ENCODE peak calls at places on chromosomes 11 and 22, in six cellular contexts. E, Q, T, K, C and U are unnamed samples.

GRCh38 chr11:66317322-66317765 is 500 bp upstream of the CD248 start:
- DNase-seq in E (peak; percentile 78), Q (peak; percentile 61), T (no peak), K (no peak), C (no peak), U (peak; percentile 88)

GRCh38 chr22:49201046-49201970 is 626.4 kb downstream of the BRD1 start:
- DNase-seq in E (no peak), Q (no peak), T (no peak), K (peak; percentile 13), C (no peak), U (no peak)

GRCh38 chr11:117480221-117480620 is 152.6 kb downstream of the CEP164 start:
- DNase-seq in E (no peak), Q (no peak), T (no peak), K (no peak), C (no peak), U (no peak)

GRCh38 chr11:284081-285020 is 4.6 kb upstream of the PGGHG start:
- DNase-seq in E (no peak), Q (no peak), T (no peak), K (no peak), C (no peak), U (no peak)

GRCh38 chr11:27401280-27401679 is 38.3 kb upstream of the CCDC34 start:
- DNase-seq in E (no peak), Q (no peak), T (no peak), K (no peak), C (peak; percentile 29), U (no peak)

GRCh38 chr11:63944987-63945386 is 6.2 kb downstream of the NAA40 start:
- DNase-seq in E (no peak), Q (peak; percentile 43), T (no peak), K (no peak), C (no peak), U (peak; percentile 17)

GRCh38 chr11:113764522-113764921 is 9.0 kb downstream of the ZW10 start:
- DNase-seq in E (no peak), Q (no peak), T (no peak), K (no peak), C (no peak), U (no peak)

GRCh38 chr22:49026476-49027121 is 801.1 kb downstream of the BRD1 start:
- DNase-seq in E (no peak), Q (no peak), T (no peak), K (no peak), C (no peak), U (no peak)

GRCh38 chr11:14185461-14185860 is 173.5 kb downstream of the RRAS2 start:
- DNase-seq in E (no peak), Q (no peak), T (no peak), K (no peak), C (no peak), U (no peak)

GRCh38 chr22:46031066-46031465 is 54.1 kb upstream of the WNT7B start:
- DNase-seq in E (no peak), Q (no peak), T (no peak), K (no peak), C (no peak), U (no peak)
- TF ChIP-seq CTCF in E (no peak), Q (no peak), T (no peak), K (no peak), C (no peak), U (no peak)

GRCh38 chr11:126567419-126567818 is 211.9 kb downstream of the ST3GAL4 start:
- DNase-seq in E (no peak), Q (no peak), T (no peak), K (no peak), C (no peak), U (no peak)

GRCh38 chr11:126564588-126564987 is 209.1 kb downstream of the ST3GAL4 start:
- DNase-seq in E (no peak), Q (no peak), T (no peak), K (no peak), C (no peak), U (no peak)

GRCh38 chr11:126575849-126576248 is 220.4 kb downstream of the ST3GAL4 start:
- DNase-seq in E (no peak), Q (no peak), T (no peak), K (no peak), C (no peak), U (no peak)

GRCh38 chr11:126573325-126574076 is 218.0 kb downstream of the ST3GAL4 start:
- DNase-seq in E (no peak), Q (no peak), T (no peak), K (no peak), C (no peak), U (no peak)

DNA sequence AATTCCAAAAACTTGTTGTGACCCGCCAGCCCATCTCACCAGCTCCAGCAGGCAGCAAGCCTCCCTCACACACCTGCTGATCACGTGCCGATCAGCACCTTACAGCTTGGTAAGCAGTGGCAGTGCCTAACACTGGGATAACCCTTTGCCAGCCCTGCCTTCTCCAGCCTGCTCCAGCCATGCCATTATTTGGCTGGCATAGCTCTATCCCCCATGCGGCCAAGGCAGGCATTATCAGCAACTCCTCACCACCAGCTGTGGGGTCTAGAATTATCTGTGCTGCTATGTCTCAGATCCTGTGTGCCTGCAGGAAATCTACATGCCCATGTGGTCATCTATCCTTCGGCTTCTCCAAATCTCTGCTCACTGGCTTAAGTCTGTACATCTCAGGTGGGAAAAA is 215.0 kb downstream of the ST3GAL4 start:
- DNase-seq in E (no peak), Q (no peak), T (no peak), K (no peak), C (no peak), U (no peak)
- H3K4me3 ChIP-seq in E (no peak overlapping the region), Q (no peak overlapping the region), T (no peak overlapping the region), K (no peak overlapping the region), C (no peak overlapping the region), U (no peak overlapping the region)

GRCh38 chr22:50626314-50626855 is 1.6 kb downstream of the ARSA start:
- DNase-seq in E (no peak), Q (no peak), T (no peak), K (peak; percentile 24), C (no peak), U (no peak)

GRCh38 chr22:50628543-50629134 is 687 bp upstream of the ARSA start:
- DNase-seq in E (no peak), Q (no peak), T (no peak), K (peak; percentile 21), C (no peak), U (no peak)

GRCh38 chr22:50627452-50627913 is 469 bp downstream of the ARSA start:
- DNase-seq in E (no peak), Q (no peak), T (peak; percentile 16), K (peak; percentile 28), C (no peak), U (no peak)

GRCh38 chr22:50626856-50627451 is 998 bp downstream of the ARSA start:
- DNase-seq in E (no peak), Q (no peak), T (no peak), K (peak; percentile 28), C (no peak), U (no peak)

DNA sequence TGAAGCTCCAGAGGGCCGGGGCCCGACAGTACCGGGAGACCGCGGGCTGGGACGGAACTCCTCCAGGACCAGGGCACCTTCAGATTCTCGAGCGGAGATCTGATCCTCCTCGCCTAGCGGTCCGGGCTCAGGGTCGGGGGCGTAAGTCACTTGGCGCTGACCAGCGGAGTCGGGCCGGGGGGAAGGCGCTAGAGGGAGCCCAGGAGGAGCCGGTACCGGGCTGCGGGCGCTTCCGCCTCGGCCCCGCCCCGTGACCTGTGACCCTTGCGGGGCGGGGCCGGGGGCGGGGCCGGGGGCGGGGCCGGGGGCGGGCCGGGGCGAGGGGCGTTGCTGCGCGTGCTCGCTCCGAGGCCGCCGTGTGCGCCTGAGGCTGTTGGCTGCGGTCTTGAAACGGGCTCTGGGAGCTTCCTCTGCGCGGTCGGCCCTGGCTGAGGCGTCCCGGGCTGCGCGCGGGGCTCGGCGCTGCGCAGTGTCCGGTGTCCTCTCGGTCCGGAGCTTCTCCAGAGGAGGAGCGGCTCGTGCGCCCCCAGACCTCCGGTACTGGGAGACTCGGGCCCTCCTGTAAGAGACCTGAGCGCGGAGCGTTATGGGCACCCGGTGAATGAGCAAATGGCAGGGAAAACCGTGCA is at the start of gene ARSA:
- DNase-seq in E (peak; percentile 83), Q (peak; percentile 74), T (peak; percentile 76), K (peak; percentile 82), C (peak; percentile 35), U (peak; percentile 82)
- TF ChIP-seq CTCF in E (peak; percentile 22), Q (no peak), T (peak; percentile 64), K (peak; percentile 50), C (peak; percentile 45), U (peak; percentile 41)

DNA sequence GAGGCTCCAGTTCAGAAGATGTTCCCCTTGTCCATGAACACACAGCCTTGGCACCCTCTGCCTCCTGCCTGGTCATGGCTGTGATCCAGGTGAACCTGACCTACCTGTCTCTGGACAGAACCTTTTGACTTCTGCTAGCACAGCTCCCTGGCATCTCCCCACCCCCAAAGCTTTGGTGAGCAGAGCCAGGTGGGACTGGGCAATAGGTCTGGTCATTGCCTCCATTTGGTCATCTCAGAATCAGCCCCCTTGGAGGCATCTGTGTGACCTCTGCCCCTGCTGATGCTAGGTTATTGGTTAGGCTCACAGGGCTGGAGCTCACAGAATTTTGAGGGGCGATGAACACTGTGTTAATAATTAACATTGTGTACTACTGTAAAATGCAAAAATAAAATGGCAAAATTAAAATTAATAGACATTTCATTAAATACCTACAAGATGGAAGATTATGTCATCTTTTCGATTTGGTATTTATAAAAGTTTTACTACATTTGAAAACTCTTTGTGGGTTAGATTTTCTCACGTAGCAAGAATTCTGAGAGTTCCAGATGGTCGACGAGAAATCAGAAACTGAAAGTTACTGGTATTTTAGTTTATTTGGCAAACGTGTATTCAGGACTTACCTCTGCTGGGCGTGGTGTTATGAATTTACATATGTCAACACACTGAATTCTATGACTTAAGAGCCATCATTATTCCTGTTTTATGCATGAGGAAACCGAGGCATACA is 8.3 kb upstream of the KIAA0930 start:
- DNase-seq in E (no peak), Q (no peak), T (no peak), K (no peak), C (no peak), U (no peak)
- H3K4me3 ChIP-seq in E (no peak overlapping the region), Q (no peak overlapping the region), T (no peak overlapping the region), K (no peak overlapping the region), C (no peak overlapping the region), U (no peak overlapping the region)

GRCh38 chr11:135008412-135008811 is 596.4 kb upstream of the B3GAT1 start:
- DNase-seq in E (no peak), Q (no peak), T (no peak), K (no peak), C (no peak), U (no peak)
- TF ChIP-seq CTCF in E (no peak), Q (no peak), T (no peak), K (no peak), C (no peak), U (no peak)

GRCh38 chr11:119585038-119585666 is 143.8 kb downstream of the NECTIN1 start:
- DNase-seq in E (no peak), Q (no peak), T (peak; percentile 29), K (peak; percentile 48), C (no peak), U (no peak)
- H3K4me3 ChIP-seq in E (peak overlapping the region; percentile 49), Q (peak overlapping the region; percentile 39), T (peak overlapping the region; percentile 37), K (peak overlapping the region; percentile 42), C (peak overlapping the region; percentile 46), U (peak overlapping the region; percentile 41)